ENCODE peak calls at places on chromosome 17, in seven cellular contexts. C, V, H, L, N, A and O are unnamed samples. For H3K4me1, the result is how much of the 10 kb centered on the place peaks cover.

GRCh38 chr17:27766438-27766837 is 33.9 kb downstream of the NOS2 start:
- DNase-seq in H (no peak), L (no peak), V (no peak), N (no peak), C (no peak), A (no peak), O (no peak)

GRCh38 chr17:1492249-1493206 is at the start of gene MYO1C:
- DNase-seq in L (no peak), N (no peak), C (peak), V (peak), H (no peak), A (peak), O (no peak)

GRCh38 chr17:40561871-40562611 is 3.2 kb downstream of the CCR7 start:
- DNase-seq in L (no peak), A (no peak), N (no peak), V (peak), H (no peak), C (no peak), O (peak)

GRCh38 chr17:47810200-47810821 is 11.3 kb downstream of the OSBPL7 start:
- DNase-seq in V (peak), A (peak), L (peak), H (no peak), C (no peak), N (no peak), O (no peak)

GRCh38 chr17:63120406-63120805 is 154.4 kb downstream of the TANC2 start:
- DNase-seq in H (no peak), L (peak), N (no peak), V (no peak), C (no peak), A (no peak), O (no peak)

GRCh38 chr17:72618018-72618509 is 474.4 kb downstream of the SLC39A11 start:
- DNase-seq in C (no peak), N (no peak), L (peak), A (peak), V (peak), H (peak), O (no peak)

GRCh38 chr17:73686961-73687360 is 42.7 kb upstream of the SDK2 start:
- DNase-seq in A (no peak), N (no peak), L (no peak), H (no peak), C (no peak), V (no peak), O (no peak)

GRCh38 chr17:37742114-37742761 is 2.6 kb downstream of the HNF1B start:
- DNase-seq in C (no peak), A (no peak), L (no peak), H (peak), V (no peak), N (no peak), O (no peak)

GRCh38 chr17:74493381-74493833 is 27.0 kb downstream of the CD300A start:
- DNase-seq in H (peak), A (peak), V (peak), N (peak), L (peak), C (peak), O (peak)

GRCh38 chr17:74343526-74344284 is 17.7 kb downstream of the KIF19 start:
- DNase-seq in N (no peak), L (no peak), H (no peak), A (no peak), V (no peak), C (no peak), O (no peak)

GRCh38 chr17:79515646-79516604 is 94.9 kb downstream of the RBFOX3 start:
- DNase-seq in H (no peak), A (no peak), L (no peak), C (no peak), N (no peak), V (no peak), O (no peak)

GRCh38 chr17:82343560-82343959 is 10.0 kb upstream of the SECTM1 start:
- DNase-seq in A (no peak), L (no peak), H (no peak), N (no peak), C (no peak), V (no peak), O (no peak)

GRCh38 chr17:10192963-10193362 is 5.4 kb downstream of the GAS7 start:
- DNase-seq in H (no peak), V (no peak), C (no peak), N (no peak), A (no peak), L (no peak), O (peak)

GRCh38 chr17:43734376-43734775 is 24.2 kb downstream of the SOST start:
- DNase-seq in L (no peak), N (no peak), C (no peak), V (no peak), H (no peak), A (no peak), O (no peak)

GRCh38 chr17:3015890-3016289 is 47.5 kb downstream of the OR1D5 start:
- DNase-seq in V (no peak), H (no peak), A (no peak), C (no peak), L (no peak), N (no peak), O (no peak)

GRCh38 chr17:63772801-63773271 is 561 bp downstream of the CCDC47 start:
- DNase-seq in N (no peak), H (peak), C (no peak), A (peak), L (no peak), V (no peak), O (no peak)

GRCh38 chr17:63995626-63996025 is 2.5 kb upstream of the PRR29 start:
- DNase-seq in N (no peak), L (no peak), A (no peak), H (peak), V (peak), C (peak), O (peak)

GRCh38 chr17:30351730-30352129 is 17.9 kb upstream of the TMIGD1 start:
- DNase-seq in V (no peak), H (no peak), A (no peak), C (no peak), N (no peak), L (no peak), O (no peak)

GRCh38 chr17:31561469-31562412 is 170.3 kb downstream of the RAB11FIP4 start:
- DNase-seq in V (no peak), L (peak), H (no peak), A (peak), C (no peak), N (no peak), O (no peak)

GRCh38 chr17:82095777-82096708 is 2.0 kb downstream of the FASN start:
- DNase-seq in L (peak), V (peak), H (no peak), C (peak), A (no peak), N (no peak), O (peak)

GRCh38 chr17:68512967-68513474 is 791 bp downstream of the PRKAR1A start:
- DNase-seq in H (peak), N (no peak), A (peak), V (peak), L (no peak), C (no peak), O (no peak)

GRCh38 chr17:21278304-21279197 is 6.0 kb upstream of the MAP2K3 start:
- DNase-seq in A (peak), H (no peak), C (peak), N (no peak), L (peak), V (peak), O (peak)

GRCh38 chr17:63222655-63223054 is 223.5 kb downstream of the CYB561 start:
- DNase-seq in H (no peak), L (no peak), C (no peak), N (no peak), V (no peak), A (no peak), O (no peak)

GRCh38 chr17:42723636-42724035 is 21.2 kb downstream of the EZH1 start:
- DNase-seq in N (no peak), A (no peak), V (no peak), H (no peak), C (no peak), L (no peak), O (no peak)

GRCh38 chr17:73142763-73143395 is 21.9 kb upstream of the SSTR2 start:
- DNase-seq in H (no peak), A (no peak), N (no peak), C (no peak), V (no peak), L (no peak), O (no peak)

GRCh38 chr17:14301279-14301760 is 439 bp downstream of the HS3ST3B1 start:
- DNase-seq in H (peak), C (peak), A (no peak), N (no peak), V (no peak), L (no peak), O (no peak)

GRCh38 chr17:13704333-13704732 is 102.6 kb upstream of the HS3ST3A1 start:
- DNase-seq in L (no peak), V (no peak), C (no peak), H (no peak), N (no peak), A (no peak), O (no peak)

GRCh38 chr17:20074489-20074888 is 65.3 kb downstream of the SPECC1 start:
- DNase-seq in C (no peak), V (no peak), L (no peak), A (no peak), H (no peak), N (no peak), O (no peak)
- H3K27ac ChIP-seq in C (peak), V (peak), L (no peak), A (no peak), H (no peak), N (peak), O (peak)

GRCh38 chr17:17172990-17173389 is 33.1 kb downstream of the PLD6 start:
- DNase-seq in A (no peak), H (no peak), N (no peak), C (no peak), L (no peak), V (no peak), O (no peak)
- H3K4me1 ChIP-seq in A (under half), H (under half), N (under half), C (under half), L (under half), V (under half), O (under half)

GRCh38 chr17:50686494-50687199 is 21.1 kb downstream of the ANKRD40 start:
- DNase-seq in C (no peak), V (no peak), L (no peak), N (no peak), A (peak), H (no peak), O (peak)

GRCh38 chr17:50684288-50684611 is 23.5 kb downstream of the ANKRD40 start:
- DNase-seq in L (no peak), N (no peak), C (no peak), A (no peak), H (no peak), V (no peak), O (no peak)

GRCh38 chr17:50685691-50686493 is 21.8 kb downstream of the ANKRD40 start:
- DNase-seq in V (no peak), A (no peak), H (no peak), L (no peak), N (no peak), C (no peak), O (peak)

GRCh38 chr17:50684612-50685333 is 22.9 kb downstream of the ANKRD40 start:
- DNase-seq in C (no peak), L (peak), H (no peak), A (peak), V (peak), N (no peak), O (no peak)

DNA sequence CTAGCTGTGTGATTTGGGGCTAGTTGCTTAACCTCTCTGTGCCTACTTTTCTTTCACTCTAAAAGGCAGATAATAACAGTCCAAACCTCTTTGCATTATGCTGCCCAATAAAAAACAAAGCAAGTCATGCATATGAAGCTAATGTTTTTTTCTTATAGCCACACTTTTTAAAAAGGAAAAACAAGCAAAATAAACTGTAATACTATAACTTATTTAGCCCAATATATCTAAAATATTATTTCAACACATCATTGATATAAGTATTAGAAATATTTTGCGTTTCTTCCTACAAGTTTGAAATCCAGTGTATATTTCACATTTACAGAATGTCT is 22.4 kb downstream of the ANKRD40 start:
- DNase-seq in C (no peak), H (no peak), V (no peak), A (no peak), L (no peak), N (no peak), O (no peak)
- H3K27ac ChIP-seq in C (no peak), H (peak), V (no peak), A (peak), L (peak), N (no peak), O (no peak)

DNA sequence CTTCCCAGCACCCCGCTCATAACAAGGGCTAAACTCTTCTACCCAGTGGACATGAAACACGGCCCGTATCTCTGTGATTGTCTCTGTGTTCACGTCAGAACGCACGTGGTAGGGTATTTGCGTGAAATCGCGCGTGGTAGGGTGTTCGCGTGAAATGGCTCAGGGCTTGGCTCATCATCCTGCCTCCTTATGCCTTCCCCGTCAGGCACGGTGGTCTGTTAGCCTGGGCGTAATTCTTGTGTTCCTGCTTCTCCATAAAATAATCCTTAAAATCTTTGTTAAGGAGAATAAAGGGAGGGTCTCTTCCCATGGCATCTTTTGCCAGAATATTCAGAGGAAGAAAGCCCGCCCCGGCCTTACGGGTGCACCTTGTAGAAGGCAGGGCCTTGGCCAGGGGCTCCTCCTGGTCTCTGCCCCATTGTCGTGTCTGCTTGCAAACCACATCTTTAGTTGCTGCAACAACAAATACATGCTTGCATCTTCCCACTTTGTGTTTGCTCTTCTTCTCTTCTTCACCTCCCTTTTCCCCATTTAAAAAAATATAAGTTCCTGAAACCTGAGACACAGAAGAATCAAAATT is 116.7 kb upstream of the CHMP6 start:
- DNase-seq in C (peak), A (no peak), L (no peak), N (no peak), H (no peak), V (peak), O (no peak)
- H3K4me1 ChIP-seq in C (under half), A (under half), L (under half), N (under half), H (under half), V (under half), O (under half)

GRCh38 chr17:75501378-75502071 is 13.8 kb downstream of the CASKIN2 start:
- DNase-seq in V (peak), C (no peak), H (peak), L (no peak), N (peak), A (no peak), O (no peak)
- H3K27ac ChIP-seq in V (peak), C (peak), H (no peak), L (no peak), N (peak), A (no peak), O (peak)

GRCh38 chr17:45929344-45929743 is 35.0 kb downstream of the MAPT start:
- DNase-seq in C (no peak), V (no peak), N (no peak), H (no peak), A (no peak), L (no peak), O (no peak)

GRCh38 chr17:45925311-45925710 is 31.0 kb downstream of the MAPT start:
- DNase-seq in A (no peak), H (no peak), V (no peak), L (no peak), C (no peak), N (no peak), O (no peak)

GRCh38 chr17:45924332-45924820 is 30.0 kb downstream of the MAPT start:
- DNase-seq in L (no peak), H (no peak), V (no peak), N (no peak), C (no peak), A (no peak), O (no peak)

GRCh38 chr17:45930420-45930951 is 36.1 kb downstream of the MAPT start:
- DNase-seq in A (no peak), L (no peak), C (no peak), V (no peak), H (no peak), N (no peak), O (no peak)

DNA sequence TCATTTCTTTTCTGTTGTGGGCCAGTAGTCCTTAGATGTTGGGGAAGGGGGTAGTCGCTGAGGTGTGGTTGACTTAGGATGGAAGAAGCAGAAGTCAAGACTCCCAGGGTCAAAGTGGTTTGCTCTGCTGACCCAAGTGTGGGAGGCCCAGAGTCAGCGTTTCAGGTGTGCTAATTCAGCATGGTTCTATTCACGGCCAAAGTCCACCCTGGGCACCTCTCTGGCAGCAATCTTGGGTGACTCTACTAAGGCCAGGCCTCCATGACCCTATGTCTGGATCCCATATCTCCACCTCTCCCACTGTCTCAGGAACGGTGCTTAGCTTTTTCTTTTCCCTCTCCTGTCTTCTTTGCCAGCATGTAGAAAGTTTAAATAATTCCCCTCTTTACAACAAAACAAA is 32.9 kb downstream of the MAPT start:
- DNase-seq in V (no peak), N (no peak), C (no peak), A (no peak), L (no peak), H (no peak), O (no peak)
- H3K4me1 ChIP-seq in V (under half), N (under half), C (under half), A (under half), L (under half), H (under half), O (under half)

GRCh38 chr17:18027280-18027679 is 11.7 kb downstream of the ATPAF2 start:
- DNase-seq in C (peak), L (no peak), N (no peak), A (no peak), H (no peak), V (no peak), O (no peak)

GRCh38 chr17:18028684-18029540 is 10.1 kb downstream of the ATPAF2 start:
- DNase-seq in H (peak), L (no peak), A (no peak), V (no peak), N (no peak), C (no peak), O (no peak)

GRCh38 chr17:18026408-18026776 is 12.6 kb downstream of the ATPAF2 start:
- DNase-seq in V (no peak), C (peak), N (peak), L (no peak), H (peak), A (no peak), O (no peak)

GRCh38 chr17:18025596-18026407 is 13.2 kb downstream of the ATPAF2 start:
- DNase-seq in V (no peak), C (no peak), H (no peak), N (no peak), A (no peak), L (peak), O (no peak)

DNA sequence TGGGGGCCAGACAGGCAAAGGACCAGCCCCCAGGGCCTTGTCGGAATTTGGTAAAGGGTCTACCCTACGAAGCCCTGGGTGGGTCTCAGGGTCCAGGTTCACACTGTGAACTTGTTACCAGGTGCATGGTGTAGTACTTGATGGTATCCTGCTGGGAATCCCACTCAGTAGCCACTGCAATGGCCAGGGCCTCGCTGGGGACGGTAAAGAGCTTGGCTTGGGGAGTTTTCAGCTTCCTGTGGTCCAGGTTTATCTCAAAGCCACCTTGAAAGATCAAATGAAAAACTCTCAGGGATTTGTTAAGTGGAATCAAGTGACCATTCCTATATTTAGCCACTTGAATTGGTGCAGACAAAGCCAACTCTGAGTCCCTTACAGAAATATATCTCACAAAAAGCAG is 10.9 kb downstream of the ATPAF2 start:
- DNase-seq in V (no peak), A (no peak), C (no peak), N (no peak), L (no peak), H (no peak), O (no peak)
- H3K27ac ChIP-seq in V (no peak), A (no peak), C (peak), N (peak), L (no peak), H (no peak), O (no peak)

DNA sequence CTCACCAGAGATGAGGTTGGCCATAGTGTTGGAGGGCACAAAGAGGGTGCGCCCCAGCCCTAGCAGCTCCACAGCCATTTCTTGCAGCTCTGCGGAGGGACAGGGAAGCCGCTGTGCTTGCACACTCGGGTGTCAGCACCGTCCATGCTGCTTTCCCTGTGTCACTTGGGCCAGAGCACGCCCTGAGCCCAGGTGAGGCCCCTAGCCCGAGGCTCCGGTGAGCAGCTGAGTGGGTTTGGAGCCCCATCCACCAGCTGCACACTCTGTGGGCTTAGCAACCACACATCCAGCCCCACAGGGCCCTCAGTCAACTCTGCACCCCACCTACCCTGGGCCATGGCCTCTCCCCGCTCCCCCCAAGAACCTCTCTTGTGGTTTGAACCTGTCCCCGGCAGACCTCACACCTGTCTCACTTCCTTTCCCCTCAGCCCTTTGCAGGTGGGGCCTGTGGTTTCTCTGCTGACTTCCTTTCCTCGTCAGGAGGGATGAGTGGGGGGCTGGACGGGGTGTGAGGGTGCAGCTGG is 20.7 kb downstream of the TMEM235 start:
- DNase-seq in C (no peak), A (peak), V (no peak), H (no peak), L (no peak), N (no peak), O (no peak)
- H3K4me1 ChIP-seq in C (under half), A (under half), V (under half), H (under half), L (under half), N (under half), O (under half)

DNA sequence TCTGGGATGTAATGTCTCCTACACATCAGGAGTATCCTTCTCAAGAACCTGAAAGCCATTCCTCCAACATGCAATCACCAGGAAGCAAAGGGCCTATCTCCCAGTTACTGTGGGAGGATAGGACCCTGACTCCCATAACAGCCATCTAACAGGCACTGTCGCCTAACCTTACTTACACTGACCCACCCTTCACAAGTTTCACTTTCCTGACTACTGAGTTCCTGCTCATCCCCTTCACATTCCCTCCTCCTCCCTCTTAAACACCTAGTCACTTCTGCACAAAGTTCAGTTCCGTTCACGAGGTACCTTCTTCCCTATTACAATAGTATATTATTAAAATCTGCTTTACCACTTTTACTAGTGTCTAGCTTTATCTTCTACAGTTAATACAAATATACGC is 1.3 kb downstream of the C17orf67 start:
- DNase-seq in A (no peak), N (no peak), H (no peak), C (no peak), L (no peak), V (no peak), O (no peak)
- H3K27ac ChIP-seq in A (peak), N (no peak), H (peak), C (peak), L (no peak), V (no peak), O (no peak)